ENCODE peak calls at places on chromosome 1, in seven cellular contexts. E is GM20000, U is bronchial epithelial cell, T is lower lobe of right lung, N is RWPE1, I is sigmoid colon, Q is fibroblast of pulmonary artery. K is an unnamed sample.

GRCh38 chr1:30452170-30452569 is 271.2 kb downstream of the MATN1 start:
- DNase-seq in E (no peak), U (no peak), T (no peak), N (no peak), I (no peak), Q (no peak), K (no peak)

GRCh38 chr1:24409535-24409934 is 4.0 kb downstream of the STPG1 start:
- DNase-seq in E (no peak), U (peak), T (no peak), N (peak), I (no peak), Q (peak), K (peak)

GRCh38 chr1:223010552-223011229 is 132.4 kb downstream of the TLR5 start:
- DNase-seq in E (no peak), U (no peak), T (no peak), N (no peak), I (no peak), Q (no peak), K (no peak)

GRCh38 chr1:172727275-172727674 is 68.4 kb downstream of the FASLG start:
- DNase-seq in E (no peak), U (no peak), T (no peak), N (no peak), I (no peak), Q (no peak), K (no peak)

GRCh38 chr1:53642607-53643006 is 96.4 kb downstream of the GLIS1 start:
- DNase-seq in E (no peak), U (no peak), T (peak), N (no peak), I (peak), Q (no peak), K (no peak)

GRCh38 chr1:8239039-8239305 is 78.9 kb upstream of the SLC45A1 start:
- DNase-seq in E (no peak), U (peak), T (peak), N (no peak), I (peak), Q (peak), K (no peak)

GRCh38 chr1:169779970-169780369 is 14.7 kb downstream of the METTL18 start:
- DNase-seq in E (no peak), U (peak), T (no peak), N (no peak), I (no peak), Q (peak), K (peak)

GRCh38 chr1:221470000-221470698 is 271.7 kb downstream of the DUSP10 start:
- DNase-seq in E (no peak), U (peak), T (no peak), N (no peak), I (no peak), Q (no peak), K (no peak)

DNA sequence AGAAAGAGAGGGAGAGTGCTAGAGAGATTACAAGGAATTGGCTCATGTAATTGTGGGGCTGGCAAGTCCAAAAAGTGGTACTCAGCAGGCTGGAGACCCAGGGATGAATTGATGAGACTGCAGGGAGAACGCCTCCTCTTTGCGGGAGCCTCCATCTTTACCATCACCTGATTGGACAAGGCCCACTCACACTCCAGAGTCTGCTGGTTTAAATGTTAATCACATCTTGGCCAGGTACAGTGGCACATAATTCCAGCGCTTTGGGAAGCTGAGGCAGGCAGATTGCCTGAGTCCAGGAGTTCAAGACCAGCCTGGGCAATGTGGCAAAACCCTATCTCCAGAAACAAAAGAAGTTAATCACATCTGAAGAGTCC is 121.8 kb upstream of the C1orf174 start:
- DNase-seq in E (no peak), U (no peak), T (no peak), N (no peak), I (no peak), Q (no peak), K (no peak)
- TF ChIP-seq CTCF in E (no peak), U (no peak), T (no peak), N (no peak), I (no peak), Q (no peak), K (no peak)

GRCh38 chr1:160768295-160768657 is 27.7 kb upstream of the LY9 start:
- DNase-seq in E (peak), U (peak), T (peak), N (no peak), I (no peak), Q (peak), K (no peak)
- TF ChIP-seq CTCF in E (peak), U (peak), T (peak), N (no peak), I (no peak), Q (peak), K (peak)

DNA sequence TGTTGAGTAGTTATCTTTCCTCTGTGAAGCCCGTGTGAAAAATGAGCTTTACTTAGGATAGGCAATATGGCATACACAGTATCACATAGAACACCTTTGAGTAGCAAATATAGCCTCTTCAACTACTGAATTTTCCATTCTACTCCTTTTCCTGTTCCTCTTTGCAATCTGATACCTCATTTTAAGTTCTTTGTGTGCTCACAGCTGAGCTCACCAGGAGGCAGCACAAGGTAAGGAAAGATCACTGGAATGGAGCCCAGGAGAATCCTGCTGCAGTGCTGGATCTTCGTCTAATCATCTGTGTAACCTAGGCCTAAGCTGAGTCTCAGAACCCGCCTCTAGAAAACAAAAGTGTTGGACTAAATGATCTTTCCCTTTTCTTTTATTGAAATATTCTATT is 171.0 kb downstream of the LRRC40 start:
- DNase-seq in E (no peak), U (peak), T (no peak), N (peak), I (no peak), Q (peak), K (peak)
- TF ChIP-seq CTCF in E (no peak), U (peak), T (no peak), N (no peak), I (no peak), Q (peak), K (peak)

DNA sequence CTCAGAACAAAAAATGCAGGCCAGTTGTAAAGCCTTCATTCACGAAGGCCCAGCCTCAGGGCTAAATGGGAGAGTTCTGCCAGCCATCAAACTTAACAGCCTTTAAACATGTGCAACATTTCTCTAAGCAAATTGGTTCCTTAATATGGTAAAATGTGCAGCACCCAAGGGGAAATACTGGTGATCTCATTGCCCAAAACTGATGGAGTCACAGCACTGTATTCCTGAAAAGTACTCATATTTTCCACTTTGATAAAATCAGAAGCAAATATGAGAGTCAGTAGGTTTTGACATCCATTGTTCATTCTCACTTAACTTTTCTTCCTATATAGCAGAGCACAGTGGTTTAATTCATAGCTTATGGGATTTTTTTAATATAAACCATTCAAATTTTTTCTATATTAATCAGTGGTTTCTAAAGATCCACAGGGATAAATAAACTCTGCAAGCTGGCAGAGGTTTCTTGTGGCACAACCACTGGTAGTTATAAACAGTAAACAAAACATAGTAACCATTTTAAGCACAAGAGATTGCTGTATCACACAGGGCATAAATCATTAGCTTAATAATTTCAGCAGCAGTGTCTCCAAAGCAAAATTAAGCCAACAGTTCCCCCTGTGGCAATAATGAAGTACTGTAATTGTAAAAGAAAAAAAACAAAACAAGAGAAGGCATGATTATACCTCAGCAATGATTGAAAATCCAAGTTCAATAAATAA is 106.9 kb upstream of the LYPLAL1 start:
- DNase-seq in E (no peak), U (peak), T (no peak), N (peak), I (no peak), Q (peak), K (no peak)
- TF ChIP-seq CTCF in E (no peak), U (peak), T (peak), N (peak), I (peak), Q (peak), K (peak)

DNA sequence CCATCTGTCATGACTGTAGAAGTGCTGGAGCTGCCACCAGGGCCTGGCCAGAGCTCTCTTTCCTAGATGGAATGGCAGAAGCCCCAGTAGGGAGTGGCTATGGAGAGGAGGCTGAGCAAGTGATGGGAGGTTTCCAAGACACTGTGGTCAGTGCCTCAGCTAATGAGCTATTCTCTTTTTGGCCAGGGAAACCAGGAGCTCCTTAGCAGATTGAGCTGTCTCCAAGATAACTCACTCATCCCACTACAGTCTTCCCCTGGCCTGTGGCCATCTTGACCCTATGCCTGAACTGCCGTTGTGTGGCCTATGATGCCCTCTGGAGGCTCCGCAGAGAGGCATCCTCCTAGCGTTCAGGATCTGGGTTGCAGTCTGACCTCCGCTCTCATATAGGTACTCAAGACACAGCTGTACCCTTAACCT is 60.5 kb downstream of the ERI3 start:
- DNase-seq in E (no peak), U (no peak), T (no peak), N (no peak), I (peak), Q (peak), K (peak)
- TF ChIP-seq CTCF in E (no peak), U (peak), T (no peak), N (no peak), I (no peak), Q (peak), K (peak)

GRCh38 chr1:58781541-58782307 is 2.1 kb downstream of the JUN start:
- DNase-seq in E (peak), U (no peak), T (peak), N (no peak), I (peak), Q (peak), K (no peak)
- TF ChIP-seq CTCF in E (no peak), U (peak), T (peak), N (peak), I (peak), Q (peak), K (peak)

GRCh38 chr1:155136728-155137127 is 1.1 kb downstream of the SLC50A1 start:
- DNase-seq in E (peak), U (no peak), T (no peak), N (no peak), I (no peak), Q (no peak), K (no peak)

GRCh38 chr1:155134858-155135415 is 715 bp upstream of the SLC50A1 start:
- DNase-seq in E (peak), U (peak), T (peak), N (peak), I (peak), Q (peak), K (peak)

GRCh38 chr1:155137129-155137528 is 1.5 kb downstream of the SLC50A1 start:
- DNase-seq in E (no peak), U (no peak), T (no peak), N (no peak), I (no peak), Q (no peak), K (no peak)

GRCh38 chr1:155134322-155134721 is 1.3 kb upstream of the SLC50A1 start:
- DNase-seq in E (no peak), U (no peak), T (no peak), N (no peak), I (no peak), Q (no peak), K (no peak)

GRCh38 chr1:155135416-155136197 is at the start of gene SLC50A1:
- DNase-seq in E (peak), U (peak), T (peak), N (peak), I (peak), Q (peak), K (peak)
- TF ChIP-seq CTCF in E (no peak), U (peak), T (peak), N (no peak), I (peak), Q (no peak), K (peak)

GRCh38 chr1:98962156-98962555 is 42.5 kb downstream of the PLPPR5 start:
- DNase-seq in E (no peak), U (peak), T (no peak), N (no peak), I (no peak), Q (peak), K (no peak)
- TF ChIP-seq CTCF in E (no peak), U (no peak), T (no peak), N (no peak), I (no peak), Q (no peak), K (no peak)

K was measured in AG04450.